ENCODE peak calls at places on chromosomes 2 and 18, in five cellular contexts. D is K562, F is HepG2, L is A549, G is GM12878. C is an unnamed sample.
A peak's percentile ranks its signal among the peaks of the same experiment; 100 is the strongest.

GRCh38 chr2:150517951-150518680 is 30.6 kb upstream of the RND3 start:
- DNase-seq in D (no peak), F (no peak), L (no peak), G (no peak), C (no peak)

GRCh38 chr2:142873850-142874287 is 3.6 kb upstream of the KYNU start:
- DNase-seq in D (no peak), F (no peak), L (no peak), G (no peak), C (no peak)

GRCh38 chr2:215460682-215461081 is 24.8 kb upstream of the FN1 start:
- DNase-seq in D (no peak), F (peak; percentile 89), L (no peak), G (no peak), C (no peak)

GRCh38 chr2:14634885-14635871 is 2.7 kb downstream of the LRATD1 start:
- DNase-seq in D (peak; percentile 19), F (no peak), L (peak; percentile 35), G (no peak), C (peak; percentile 77)

GRCh38 chr2:20868377-20868776 is 45.5 kb upstream of the LDAH start:
- DNase-seq in D (no peak), F (no peak), L (no peak), G (peak; percentile 27), C (no peak)

GRCh38 chr2:158103358-158104021 is 1.8 kb downstream of the UPP2 start:
- DNase-seq in D (no peak), F (no peak), L (no peak), G (no peak), C (no peak)

GRCh38 chr18:77870238-77870637 is 620.6 kb downstream of the GALR1 start:
- DNase-seq in D (no peak), F (no peak), L (no peak), G (no peak), C (no peak)

GRCh38 chr2:28717339-28717758 is 34.3 kb upstream of the PPP1CB start:
- DNase-seq in D (no peak), F (peak; percentile 23), L (no peak), G (no peak), C (no peak)

GRCh38 chr2:55111570-55112228 is 61.4 kb upstream of the RTN4 start:
- DNase-seq in D (peak; percentile 46), F (peak; percentile 68), L (peak; percentile 44), G (no peak), C (no peak)

GRCh38 chr18:78601349-78601748 is 378.3 kb upstream of the SALL3 start:
- DNase-seq in D (no peak), F (no peak), L (no peak), G (no peak), C (no peak)

GRCh38 chr2:43605079-43605655 is 9.3 kb upstream of the THADA start:
- DNase-seq in D (peak; percentile 17), F (peak; percentile 61), L (peak; percentile 69), G (no peak), C (peak; percentile 41)

GRCh38 chr18:76494181-76494540 is 881 bp downstream of the ZNF516 start:
- DNase-seq in D (no peak), F (peak; percentile 18), L (peak; percentile 21), G (no peak), C (peak; percentile 42)

GRCh38 chr2:144326845-144327244 is 193.1 kb downstream of the ZEB2 start:
- DNase-seq in D (no peak), F (no peak), L (no peak), G (no peak), C (no peak)

GRCh38 chr18:70387018-70387417 is 98.2 kb downstream of the SOCS6 start:
- DNase-seq in D (no peak), F (no peak), L (no peak), G (no peak), C (no peak)

GRCh38 chr2:8319219-8319618 is 362.6 kb upstream of the ID2 start:
- DNase-seq in D (no peak), F (no peak), L (no peak), G (no peak), C (no peak)

GRCh38 chr2:186962085-186962747 is 113.2 kb upstream of the ZSWIM2 start:
- DNase-seq in D (no peak), F (no peak), L (no peak), G (no peak), C (no peak)

GRCh38 chr2:15714002-15714401 is 122.3 kb downstream of the DDX1 start:
- DNase-seq in D (no peak), F (no peak), L (no peak), G (no peak), C (no peak)

GRCh38 chr18:76407681-76408080 is 87.4 kb downstream of the ZNF516 start:
- DNase-seq in D (no peak), F (no peak), L (no peak), G (no peak), C (no peak)

GRCh38 chr18:32922951-32923430 is 150.2 kb upstream of the KLHL14 start:
- DNase-seq in D (no peak), F (no peak), L (no peak), G (no peak), C (no peak)

GRCh38 chr2:85064927-85065630 is 68.1 kb upstream of the TCF7L1 start:
- DNase-seq in D (no peak), F (no peak), L (no peak), G (no peak), C (peak; percentile 31)

GRCh38 chr18:62461591-62461990 is 61.2 kb upstream of the ZCCHC2 start:
- DNase-seq in D (no peak), F (no peak), L (no peak), G (no peak), C (no peak)

GRCh38 chr2:176464886-176465564 is 195.8 kb downstream of the MTX2 start:
- DNase-seq in D (no peak), F (no peak), L (no peak), G (no peak), C (no peak)

GRCh38 chr2:47867205-47867604 is 39.1 kb downstream of the FBXO11 start:
- DNase-seq in D (no peak), F (no peak), L (no peak), G (no peak), C (no peak)

GRCh38 chr2:174334781-174335604 is at the start of gene SP9:
- DNase-seq in D (peak; percentile 96), F (peak; percentile 44), L (peak; percentile 91), G (no peak), C (peak; percentile 90)

GRCh38 chr2:26453421-26454329 is 24.2 kb downstream of the OTOF start:
- DNase-seq in D (no peak), F (no peak), L (no peak), G (no peak), C (no peak)

GRCh38 chr2:40208478-40208877 is 243.4 kb downstream of the SLC8A1 start:
- DNase-seq in D (no peak), F (no peak), L (no peak), G (no peak), C (no peak)

GRCh38 chr18:6681331-6681875 is 48.1 kb upstream of the ARHGAP28 start:
- DNase-seq in D (no peak), F (no peak), L (no peak), G (no peak), C (no peak)

GRCh38 chr18:6679201-6679600 is 50.3 kb upstream of the ARHGAP28 start:
- DNase-seq in D (no peak), F (no peak), L (no peak), G (no peak), C (no peak)

GRCh38 chr18:6682437-6683111 is 46.9 kb upstream of the ARHGAP28 start:
- DNase-seq in D (peak; percentile 16), F (no peak), L (no peak), G (no peak), C (no peak)

GRCh38 chr18:6683112-6683876 is 46.2 kb upstream of the ARHGAP28 start:
- DNase-seq in D (peak; percentile 99), F (no peak), L (no peak), G (no peak), C (peak; percentile 66)
- TF ChIP-seq ESRRA in D (peak; percentile 41), F (no peak), L (no peak), G (no peak), C (no peak)

GRCh38 chr2:207241198-207241597 is 75.5 kb upstream of the KLF7 start:
- DNase-seq in D (no peak), F (no peak), L (no peak), G (no peak), C (no peak)

GRCh38 chr2:207236156-207236935 is 70.6 kb upstream of the KLF7 start:
- DNase-seq in D (no peak), F (no peak), L (no peak), G (no peak), C (no peak)

GRCh38 chr2:207239222-207239674 is 73.5 kb upstream of the KLF7 start:
- DNase-seq in D (peak; percentile 13), F (no peak), L (no peak), G (no peak), C (no peak)

GRCh38 chr2:207240649-207241048 is 74.9 kb upstream of the KLF7 start:
- DNase-seq in D (no peak), F (no peak), L (no peak), G (no peak), C (no peak)

DNA sequence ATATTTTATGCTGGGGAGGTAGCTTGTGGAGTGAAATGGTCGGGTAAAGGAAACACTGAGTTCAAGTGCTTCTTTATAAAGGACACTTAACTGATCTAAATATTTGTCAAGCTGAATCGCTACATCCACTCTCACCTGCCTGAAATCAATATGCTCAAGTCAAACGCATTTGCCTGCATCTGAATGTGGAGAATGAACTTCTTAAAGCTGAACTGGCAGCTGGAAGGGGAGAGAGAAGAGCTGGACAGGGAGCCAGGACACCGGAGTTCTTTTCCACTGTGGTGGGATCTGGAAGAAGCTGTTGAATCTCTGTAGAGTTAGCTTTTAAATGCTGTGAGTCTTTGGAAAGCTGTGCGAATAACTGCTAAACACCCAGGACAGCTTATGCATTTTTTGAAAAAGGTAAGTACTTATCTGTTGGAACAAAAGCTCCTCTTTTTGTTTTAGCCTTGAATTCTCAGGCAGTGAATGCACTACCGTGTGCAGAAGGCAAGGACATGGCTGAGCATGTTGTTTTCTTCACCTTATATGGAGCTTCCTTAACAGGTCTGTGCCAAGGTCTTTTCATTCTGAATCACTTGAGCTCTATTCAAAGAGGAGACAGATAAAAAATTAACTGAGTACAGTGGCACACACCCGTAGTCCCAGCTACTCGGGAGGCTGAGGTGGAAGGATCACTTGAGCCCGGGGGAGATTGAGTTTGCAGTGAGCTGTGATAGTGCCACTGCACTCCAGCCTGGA is 74.2 kb upstream of the KLF7 start:
- DNase-seq in D (no peak), F (no peak), L (no peak), G (no peak), C (no peak)
- TF ChIP-seq ESRRA in D (no peak), F (no peak), L (no peak), G (no peak), C (no peak)

DNA sequence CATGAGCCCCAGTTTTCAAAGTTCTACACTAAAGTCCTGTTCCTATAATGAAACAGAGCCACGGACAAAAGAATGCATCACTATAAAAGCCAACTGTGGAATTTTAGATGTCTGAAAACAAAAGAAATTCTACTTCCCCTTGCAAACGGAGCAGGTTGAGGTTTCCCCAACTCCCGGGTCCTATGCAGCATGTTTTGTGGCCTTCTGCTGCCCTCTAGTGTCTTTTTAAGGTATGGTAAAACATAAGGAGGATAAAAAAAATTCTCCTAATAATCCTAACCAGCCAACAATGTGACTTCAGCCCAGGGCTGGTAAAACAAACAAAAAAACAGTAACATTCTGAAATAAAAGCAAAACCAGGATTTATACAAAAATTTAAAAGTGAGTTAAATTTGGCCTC is 539.5 kb downstream of the NRXN1 start:
- DNase-seq in D (peak; percentile 58), F (peak; percentile 54), L (peak; percentile 48), G (peak; percentile 5), C (peak; percentile 33)
- TF ChIP-seq ESRRA in D (no peak), F (no peak), L (no peak), G (no peak), C (no peak)

GRCh38 chr18:56038258-56039030 is 450.5 kb upstream of the TCF4 start:
- DNase-seq in D (no peak), F (no peak), L (no peak), G (no peak), C (no peak)

GRCh38 chr18:56044239-56044638 is 456.2 kb upstream of the TCF4 start:
- DNase-seq in D (no peak), F (no peak), L (no peak), G (no peak), C (no peak)

GRCh38 chr18:56043691-56044090 is 455.7 kb upstream of the TCF4 start:
- DNase-seq in D (no peak), F (no peak), L (no peak), G (no peak), C (peak; percentile 15)
- TF ChIP-seq ESRRA in D (no peak), F (no peak), L (no peak), G (no peak), C (no peak)

C was measured in WTC11.